ENCODE peak calls at places on chromosomes 13 and 19, in eight cellular contexts. O is A549, Z is ascending aorta, N is gastrocnemius medialis, G is uterus, B is Peyer's patch, T is left ventricle myocardium inferior, L is astrocyte. Y is an unnamed sample.

GRCh38 chr13:38624822-38625221 is 62.1 kb upstream of the FREM2 start:
- DNase-seq in O (no peak), Z (no peak), N (no peak), G (no peak), B (no peak), T (no peak), L (no peak), Y (no peak)

GRCh38 chr19:800360-801029 is 3.2 kb downstream of the PTBP1 start:
- DNase-seq in O (no peak), Z (no peak), N (no peak), G (peak), B (peak), T (no peak), L (peak), Y (no peak)

GRCh38 chr19:870963-871401 is 11.5 kb downstream of the CFD start:
- DNase-seq in O (no peak), Z (no peak), N (no peak), G (no peak), B (no peak), T (peak), L (peak), Y (no peak)

GRCh38 chr19:53596056-53596455 is 35.7 kb upstream of the DPRX start:
- DNase-seq in O (no peak), Z (no peak), N (no peak), G (no peak), B (no peak), T (no peak), L (no peak), Y (no peak)

GRCh38 chr13:39148513-39148961 is 110.3 kb downstream of the NHLRC3 start:
- DNase-seq in O (no peak), Z (no peak), N (peak), G (no peak), B (no peak), T (no peak), L (peak), Y (no peak)

GRCh38 chr19:46731007-46731501 is 14.1 kb upstream of the PRKD2 start:
- DNase-seq in O (peak), Z (no peak), N (no peak), G (no peak), B (no peak), T (no peak), L (peak), Y (no peak)

GRCh38 chr19:17687857-17688784 is at the start of gene UNC13A:
- DNase-seq in O (peak), Z (no peak), N (no peak), G (no peak), B (no peak), T (peak), L (no peak), Y (no peak)

GRCh38 chr19:28841531-28841930 is 371.4 kb downstream of the UQCRFS1 start:
- DNase-seq in O (no peak), Z (no peak), N (no peak), G (no peak), B (no peak), T (no peak), L (no peak), Y (no peak)

GRCh38 chr13:100442095-100442832 is 146.3 kb downstream of the GGACT start:
- DNase-seq in O (no peak), Z (no peak), N (no peak), G (no peak), B (no peak), T (no peak), L (no peak), Y (no peak)

GRCh38 chr13:107864543-107865460 is 350.5 kb downstream of the LIG4 start:
- DNase-seq in O (no peak), Z (no peak), N (no peak), G (no peak), B (no peak), T (no peak), L (peak), Y (no peak)

GRCh38 chr19:49890349-49891311 is 6.1 kb downstream of the IL4I1 start:
- DNase-seq in O (peak), Z (no peak), N (no peak), G (no peak), B (peak), T (no peak), L (no peak), Y (no peak)

GRCh38 chr19:31436121-31436776 is 87.0 kb upstream of the TSHZ3 start:
- DNase-seq in O (no peak), Z (no peak), N (no peak), G (no peak), B (no peak), T (no peak), L (peak), Y (no peak)

GRCh38 chr13:32225494-32225931 is 89.7 kb downstream of the ZAR1L start:
- DNase-seq in O (no peak), Z (no peak), N (no peak), G (no peak), B (no peak), T (no peak), L (peak), Y (no peak)

GRCh38 chr19:46944918-46945628 is 74.6 kb upstream of the NPAS1 start:
- DNase-seq in O (no peak), Z (peak), N (peak), G (peak), B (peak), T (peak), L (peak), Y (no peak)

GRCh38 chr13:37984357-37984756 is 114.8 kb upstream of the TRPC4 start:
- DNase-seq in O (no peak), Z (no peak), N (no peak), G (no peak), B (no peak), T (no peak), L (no peak), Y (peak)

GRCh38 chr19:55552620-55553019 is 7.3 kb upstream of the SBK3 start:
- DNase-seq in O (no peak), Z (no peak), N (no peak), G (no peak), B (no peak), T (no peak), L (peak), Y (no peak)

GRCh38 chr13:29922896-29923295 is 72.5 kb upstream of the UBL3 start:
- DNase-seq in O (no peak), Z (no peak), N (no peak), G (no peak), B (no peak), T (no peak), L (peak), Y (no peak)

GRCh38 chr13:85724554-85725432 is 74.4 kb downstream of the SLITRK6 start:
- DNase-seq in O (no peak), Z (no peak), N (no peak), G (no peak), B (no peak), T (no peak), L (no peak), Y (no peak)

GRCh38 chr13:110965038-110965754 is 50.3 kb upstream of the ANKRD10 start:
- DNase-seq in O (peak), Z (no peak), N (no peak), G (no peak), B (no peak), T (no peak), L (peak), Y (no peak)
- H3K27ac ChIP-seq in O (peak), Z (no peak), N (no peak), G (no peak), B (peak), T (no peak), L (peak), Y (peak)

DNA sequence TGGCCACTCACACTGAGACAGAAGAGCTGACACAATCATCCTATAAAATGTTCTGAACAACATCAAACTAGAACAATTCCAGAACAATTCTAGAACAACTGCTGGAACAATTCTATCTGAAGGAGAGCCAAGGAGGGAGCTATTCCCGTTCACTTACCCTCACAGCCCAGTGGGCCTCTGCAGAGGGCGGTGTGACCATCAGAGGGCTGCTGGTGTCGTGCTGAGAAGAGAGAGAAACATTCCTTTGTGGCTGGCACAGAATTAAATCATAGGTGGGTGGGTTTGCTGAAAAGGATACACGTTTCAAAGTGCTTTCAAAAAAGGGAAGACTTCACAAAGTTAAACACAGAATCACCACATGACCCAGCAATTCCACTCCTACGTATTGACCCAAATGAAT is 35.0 kb downstream of the EPS15L1 start:
- DNase-seq in O (no peak), Z (no peak), N (no peak), G (no peak), B (no peak), T (no peak), L (no peak), Y (no peak)
- H3K27ac ChIP-seq in O (no peak), Z (peak), N (peak), G (peak), B (peak), T (peak), L (peak), Y (no peak)

GRCh38 chr13:44396295-44396962 is 22.8 kb downstream of the SERP2 start:
- DNase-seq in O (no peak), Z (no peak), N (no peak), G (no peak), B (no peak), T (no peak), L (no peak), Y (no peak)
- H3K27ac ChIP-seq in O (no peak), Z (no peak), N (peak), G (peak), B (peak), T (peak), L (no peak), Y (no peak)

DNA sequence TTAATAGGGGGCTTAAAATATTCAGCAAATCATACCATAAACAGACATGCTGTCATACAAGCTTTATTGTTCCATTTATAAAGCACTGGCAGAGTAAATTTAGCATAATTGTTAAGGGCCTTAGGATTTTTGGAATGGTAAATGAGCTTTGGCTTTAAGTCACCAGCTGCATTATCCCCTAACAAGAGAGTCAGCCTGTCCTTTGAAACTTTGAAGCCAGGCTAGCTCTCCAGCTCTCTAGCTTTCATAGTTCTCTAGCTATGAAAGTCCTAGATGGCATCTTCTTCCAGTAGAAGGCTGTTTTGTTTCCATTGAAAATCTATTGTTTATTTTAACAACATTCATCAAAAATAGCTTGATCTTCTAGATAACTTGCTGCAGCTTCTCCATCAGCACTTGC is 420.8 kb upstream of the GPC6 start:
- DNase-seq in O (no peak), Z (no peak), N (no peak), G (no peak), B (no peak), T (no peak), L (no peak), Y (no peak)
- H3K27ac ChIP-seq in O (no peak), Z (peak), N (no peak), G (peak), B (peak), T (peak), L (no peak), Y (no peak)

DNA sequence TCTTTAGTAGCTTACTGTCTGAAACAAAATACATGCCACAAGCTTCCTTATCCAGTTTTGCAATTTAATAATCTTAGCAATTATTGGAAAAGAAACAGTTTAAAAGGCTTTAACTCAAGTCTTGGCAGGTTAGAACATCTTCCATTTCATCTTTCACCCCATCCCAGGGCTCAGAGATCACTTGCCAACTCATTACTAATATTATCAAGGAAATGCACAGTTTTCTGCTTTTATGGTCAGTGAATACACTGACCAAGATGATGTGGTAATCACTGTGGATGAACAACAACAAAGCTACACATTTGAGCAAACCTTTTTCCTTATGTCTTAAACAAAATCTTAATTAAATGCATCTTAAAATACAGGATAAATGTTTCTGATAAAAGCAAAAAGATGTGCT is 48.0 kb upstream of the ITM2B start:
- DNase-seq in O (no peak), Z (no peak), N (no peak), G (no peak), B (no peak), T (no peak), L (no peak), Y (no peak)
- H3K27ac ChIP-seq in O (no peak), Z (no peak), N (no peak), G (no peak), B (no peak), T (no peak), L (no peak), Y (peak)